ENCODE peak calls at places on chromosomes 6 and 20, in seven cellular contexts. S is left ventricle myocardium inferior, H is GM06990, O is lower leg skin, E is prostate gland, F is tibial artery, V is ascending aorta. T is an unnamed sample.

GRCh38 chr6:158321960-158322359 is 9.7 kb downstream of the TULP4 start:
- DNase-seq in S (no peak), H (no peak), O (no peak), E (no peak), F (no peak), V (no peak), T (no peak)

GRCh38 chr6:25757936-25758642 is 3.5 kb downstream of the SLC17A4 start:
- DNase-seq in S (no peak), H (no peak), O (no peak), E (no peak), F (no peak), V (no peak), T (no peak)

GRCh38 chr6:155693573-155694428 is 238.2 kb upstream of the NOX3 start:
- DNase-seq in S (no peak), H (no peak), O (no peak), E (no peak), F (no peak), V (no peak), T (peak)

GRCh38 chr6:21694168-21694567 is 100.6 kb downstream of the SOX4 start:
- DNase-seq in S (no peak), H (no peak), O (no peak), E (no peak), F (no peak), V (no peak), T (no peak)

GRCh38 chr6:16637635-16638034 is 123.6 kb downstream of the ATXN1 start:
- DNase-seq in S (no peak), H (no peak), O (no peak), E (no peak), F (no peak), V (no peak), T (no peak)

GRCh38 chr20:33653900-33654596 is 8.1 kb upstream of the C20orf144 start:
- DNase-seq in S (peak), H (no peak), O (peak), E (peak), F (no peak), V (no peak), T (peak)

GRCh38 chr6:148395583-148396101 is 53.0 kb downstream of the SASH1 start:
- DNase-seq in S (peak), H (no peak), O (no peak), E (no peak), F (no peak), V (no peak), T (no peak)

GRCh38 chr6:7230327-7230691 is 82.7 kb downstream of the SSR1 start:
- DNase-seq in S (no peak), H (no peak), O (no peak), E (no peak), F (no peak), V (no peak), T (no peak)

GRCh38 chr20:3763691-3764601 is 3.6 kb downstream of the ADISSP start:
- DNase-seq in S (no peak), H (no peak), O (no peak), E (no peak), F (no peak), V (no peak), T (no peak)

GRCh38 chr20:56422131-56422823 is 10.2 kb downstream of the CASS4 start:
- DNase-seq in S (no peak), H (no peak), O (peak), E (no peak), F (no peak), V (peak), T (peak)

GRCh38 chr6:111709615-111710398 is 104.1 kb upstream of the TRAF3IP2 start:
- DNase-seq in S (no peak), H (peak), O (peak), E (peak), F (peak), V (peak), T (peak)

GRCh38 chr20:12555369-12555768 is 453.4 kb upstream of the SPTLC3 start:
- DNase-seq in S (no peak), H (no peak), O (no peak), E (no peak), F (no peak), V (no peak), T (peak)

GRCh38 chr6:52363222-52363867 is 1.4 kb downstream of the PAQR8 start:
- DNase-seq in S (no peak), H (no peak), O (no peak), E (no peak), F (no peak), V (no peak), T (no peak)

GRCh38 chr6:148044261-148044731 is 298.3 kb upstream of the SASH1 start:
- DNase-seq in S (no peak), H (no peak), O (no peak), E (no peak), F (no peak), V (no peak), T (no peak)

GRCh38 chr6:119526609-119527605 is 177.3 kb upstream of the MAN1A1 start:
- DNase-seq in S (no peak), H (no peak), O (no peak), E (no peak), F (no peak), V (no peak), T (no peak)

GRCh38 chr6:11203306-11204009 is 29.0 kb downstream of the NEDD9 start:
- DNase-seq in S (no peak), H (no peak), O (no peak), E (no peak), F (no peak), V (peak), T (no peak)

GRCh38 chr6:150310539-150310938 is 58.3 kb upstream of the IYD start:
- DNase-seq in S (no peak), H (no peak), O (no peak), E (no peak), F (no peak), V (no peak), T (no peak)

GRCh38 chr6:121319112-121319553 is 15.1 kb downstream of the TBC1D32 start:
- DNase-seq in S (no peak), H (no peak), O (no peak), E (no peak), F (no peak), V (no peak), T (no peak)

GRCh38 chr6:137093183-137094069 is 48.7 kb upstream of the IL20RA start:
- DNase-seq in S (no peak), H (no peak), O (no peak), E (no peak), F (no peak), V (no peak), T (no peak)

GRCh38 chr6:162871966-162872365 is 144.2 kb downstream of the PACRG start:
- DNase-seq in S (no peak), H (no peak), O (no peak), E (no peak), F (no peak), V (no peak), T (no peak)

GRCh38 chr6:136235233-136235564 is 14.9 kb downstream of the MTFR2 start:
- DNase-seq in S (no peak), H (no peak), O (no peak), E (no peak), F (no peak), V (no peak), T (no peak)

GRCh38 chr6:20873425-20874190 is 339.4 kb downstream of the CDKAL1 start:
- DNase-seq in S (no peak), H (no peak), O (no peak), E (no peak), F (no peak), V (no peak), T (peak)

GRCh38 chr20:64083380-64084208 is 604 bp downstream of the LKAAEAR1 start:
- DNase-seq in S (peak), H (peak), O (peak), E (peak), F (no peak), V (peak), T (peak)
- TF ChIP-seq CTCF in S (peak), H (peak), O (no peak), E (peak), F (peak), V (peak), T (peak)

DNA sequence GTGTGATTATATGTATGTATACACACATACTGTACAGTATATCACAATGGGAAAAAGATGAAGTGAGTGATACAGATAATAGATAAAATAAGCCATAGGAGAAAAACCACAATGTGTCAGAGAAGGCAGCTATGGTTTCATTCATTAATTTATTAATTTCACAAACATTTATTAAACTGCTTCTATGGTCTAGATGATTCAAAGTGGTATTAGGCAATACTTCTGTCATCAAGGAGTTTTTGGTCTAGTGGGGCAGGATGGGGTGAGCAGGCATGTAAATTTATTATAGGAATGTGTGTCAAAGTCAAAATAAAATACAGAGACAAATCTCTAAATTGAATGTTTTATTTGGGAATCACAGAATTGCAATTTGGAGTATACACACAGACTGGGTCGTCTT is 65.2 kb upstream of the ANKEF1 start:
- DNase-seq in S (no peak), H (no peak), O (no peak), E (no peak), F (no peak), V (no peak), T (no peak)
- TF ChIP-seq CTCF in S (no peak), H (no peak), O (no peak), E (no peak), F (no peak), V (no peak), T (no peak)

DNA sequence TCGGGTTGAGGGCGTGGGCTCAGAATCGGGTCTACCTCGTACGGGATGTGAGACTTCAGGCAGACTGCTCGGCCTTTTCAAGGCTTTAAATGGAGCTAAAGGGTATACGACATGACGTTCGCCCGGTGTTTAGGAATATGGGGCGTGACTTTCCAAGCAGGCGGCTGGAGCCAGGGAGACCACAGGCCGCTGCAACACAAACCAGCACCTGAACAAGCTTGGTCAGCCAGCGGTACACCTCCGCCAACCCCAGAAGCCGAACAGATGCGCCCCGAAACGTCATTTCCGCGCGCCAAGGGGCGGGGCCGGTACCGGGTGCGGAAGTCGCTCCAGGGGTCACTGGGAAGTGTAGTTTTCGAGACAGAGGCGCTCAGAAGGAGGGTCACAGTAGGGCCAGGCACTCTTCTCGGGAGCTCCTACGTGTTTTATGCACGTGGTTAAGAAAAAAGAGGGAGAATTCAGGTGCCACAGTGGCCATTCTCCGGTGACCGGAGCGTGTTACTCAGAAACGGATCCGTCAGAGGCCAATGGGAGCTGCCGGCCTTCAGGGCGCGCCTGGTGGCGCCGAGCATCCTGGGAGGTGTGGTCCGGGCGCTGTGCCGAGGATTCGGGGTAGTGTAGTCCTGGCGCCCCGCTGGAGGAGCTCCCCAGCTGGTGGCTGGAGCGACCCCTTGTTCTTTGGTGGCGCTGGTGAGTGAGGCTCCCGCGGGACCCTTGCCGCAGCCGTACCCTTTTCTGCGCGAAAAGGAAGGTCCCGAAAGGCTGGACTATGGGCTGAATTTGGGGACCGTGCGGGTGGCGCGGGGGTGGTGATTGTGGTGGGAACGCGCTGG is at the start of gene ZNF133:
- DNase-seq in S (peak), H (peak), O (peak), E (peak), F (peak), V (peak), T (peak)
- TF ChIP-seq CTCF in S (no peak), H (peak), O (no peak), E (no peak), F (no peak), V (no peak), T (no peak)

GRCh38 chr6:107821591-107821990 is 2.5 kb downstream of the SCML4 start:
- DNase-seq in S (no peak), H (no peak), O (no peak), E (no peak), F (no peak), V (no peak), T (no peak)

GRCh38 chr6:107819217-107819616 is 4.9 kb downstream of the SCML4 start:
- DNase-seq in S (no peak), H (no peak), O (no peak), E (no peak), F (no peak), V (no peak), T (no peak)

GRCh38 chr6:107818272-107818671 is 5.8 kb downstream of the SCML4 start:
- DNase-seq in S (no peak), H (no peak), O (no peak), E (no peak), F (no peak), V (no peak), T (no peak)

GRCh38 chr6:107820571-107821261 is 3.4 kb downstream of the SCML4 start:
- DNase-seq in S (no peak), H (no peak), O (no peak), E (no peak), F (no peak), V (no peak), T (peak)

DNA sequence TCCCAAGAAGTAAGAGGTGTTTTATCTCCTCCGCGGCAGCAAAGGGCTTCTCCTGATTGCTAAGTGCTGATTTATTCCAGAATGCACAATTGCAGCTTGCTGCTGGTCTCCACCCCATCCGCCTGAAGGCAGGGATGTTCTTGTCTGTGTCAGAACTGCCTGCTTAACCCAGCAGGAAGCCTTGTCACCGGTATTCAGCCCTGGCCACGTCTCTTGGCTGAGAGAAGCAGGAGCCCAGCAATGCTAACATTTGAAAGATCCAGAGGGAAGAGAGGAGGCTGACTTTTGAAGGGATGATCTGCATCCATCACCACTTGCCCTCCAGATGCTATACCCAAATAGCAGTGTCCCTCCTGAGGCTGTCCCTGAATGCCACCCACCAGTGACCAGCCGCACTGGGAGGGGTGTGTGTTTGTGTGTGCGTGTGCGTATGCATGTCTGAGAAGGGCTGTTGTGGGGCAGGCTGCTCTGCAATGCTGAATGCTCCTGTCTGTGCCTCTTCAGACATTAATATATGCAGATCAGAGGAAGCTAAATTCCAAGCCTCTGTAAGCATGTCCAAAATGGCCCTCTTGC is 4.0 kb downstream of the SCML4 start:
- DNase-seq in S (no peak), H (no peak), O (no peak), E (peak), F (no peak), V (no peak), T (no peak)
- TF ChIP-seq CTCF in S (no peak), H (no peak), O (no peak), E (no peak), F (no peak), V (no peak), T (no peak)

GRCh38 chr6:90346729-90347128 is 50.1 kb upstream of the BACH2 start:
- DNase-seq in S (no peak), H (no peak), O (no peak), E (no peak), F (no peak), V (no peak), T (no peak)
- TF ChIP-seq CTCF in S (no peak), H (no peak), O (no peak), E (no peak), F (no peak), V (no peak), T (no peak)

T was measured in Calu3.